ENCODE peak calls at places on chromosomes 12 and 14, in six cellular contexts. A is fibroblast of pulmonary artery, E is endothelial cell of umbilical vein, S is mammary epithelial cell, K is choroid plexus epithelial cell, Q is GM12878. U is an unnamed sample.

GRCh38 chr14:51609987-51610283 is 41.8 kb upstream of the FRMD6 start:
- DNase-seq in E (no peak), S (no peak), K (peak; percentile 86), A (peak; percentile 43), Q (no peak), U (peak; percentile 57)

GRCh38 chr12:91937033-91937432 is 208.6 kb downstream of the BTG1 start:
- DNase-seq in S (no peak), K (no peak), A (no peak), Q (no peak), E (no peak), U (no peak)

GRCh38 chr12:67442896-67443295 is 173.7 kb downstream of the CAND1 start:
- DNase-seq in Q (no peak), K (no peak), S (no peak), A (no peak), E (no peak), U (no peak)

GRCh38 chr12:76073561-76073960 is 10.9 kb downstream of the NAP1L1 start:
- DNase-seq in E (no peak), A (no peak), S (no peak), Q (no peak), K (no peak), U (no peak)

GRCh38 chr14:39491134-39491541 is 58.9 kb upstream of the FBXO33 start:
- DNase-seq in K (peak; percentile 53), A (peak; percentile 64), E (peak; percentile 24), S (no peak), Q (no peak), U (peak; percentile 66)

GRCh38 chr12:12686925-12687324 is 9.1 kb downstream of the GPR19 start:
- DNase-seq in S (no peak), Q (no peak), K (peak; percentile 76), A (peak; percentile 74), E (no peak), U (peak; percentile 71)

GRCh38 chr12:106245767-106246166 is 2.1 kb downstream of the CKAP4 start:
- DNase-seq in Q (no peak), S (no peak), E (peak; percentile 83), A (peak; percentile 82), K (peak; percentile 82), U (peak; percentile 86)

GRCh38 chr14:73740921-73741326 is 26.7 kb upstream of the PNMA1 start:
- DNase-seq in E (no peak), A (peak; percentile 60), K (peak; percentile 54), S (peak; percentile 81), Q (no peak), U (peak; percentile 76)

GRCh38 chr14:69149461-69150244 is 3.3 kb downstream of the DCAF5 start:
- DNase-seq in A (no peak), Q (no peak), K (no peak), E (peak; percentile 13), S (peak; percentile 63), U (no peak)

GRCh38 chr14:57486767-57487379 is 6.8 kb downstream of the CCDC198 start:
- DNase-seq in S (peak; percentile 32), K (peak; percentile 72), Q (no peak), E (peak; percentile 30), A (peak; percentile 58), U (peak; percentile 59)

GRCh38 chr12:497501-498160 is 37.9 kb downstream of the B4GALNT3 start:
- DNase-seq in A (no peak), K (no peak), Q (no peak), S (no peak), E (no peak), U (no peak)

GRCh38 chr12:108381793-108382436 is 42.8 kb upstream of the CMKLR1 start:
- DNase-seq in K (peak; percentile 46), S (no peak), A (peak; percentile 17), E (peak; percentile 14), Q (no peak), U (peak; percentile 6)

GRCh38 chr12:58491296-58491695 is 429.0 kb downstream of the LRIG3 start:
- DNase-seq in K (peak; percentile 47), A (peak; percentile 43), E (no peak), Q (no peak), S (peak; percentile 69), U (peak; percentile 36)

GRCh38 chr12:104122298-104122697 is 15.7 kb downstream of the NFYB start:
- DNase-seq in E (no peak), Q (no peak), A (no peak), K (no peak), S (no peak), U (no peak)

GRCh38 chr12:95492462-95492861 is 18.5 kb downstream of the METAP2 start:
- DNase-seq in A (no peak), E (no peak), S (no peak), K (no peak), Q (no peak), U (no peak)

GRCh38 chr12:19239616-19240234 is 110.2 kb downstream of the PLEKHA5 start:
- DNase-seq in E (no peak), S (no peak), Q (no peak), K (peak; percentile 79), A (peak; percentile 74), U (peak; percentile 63)

GRCh38 chr12:91556909-91557308 is 374.3 kb upstream of the DCN start:
- DNase-seq in K (no peak), Q (no peak), A (no peak), S (no peak), E (no peak), U (no peak)

GRCh38 chr14:74973003-74973614 is 17.7 kb upstream of the PGF start:
- DNase-seq in E (peak; percentile 84), S (no peak), A (peak; percentile 47), K (peak; percentile 58), Q (no peak), U (peak; percentile 66)

GRCh38 chr14:37545174-37545573 is 49.9 kb downstream of the FOXA1 start:
- DNase-seq in E (no peak), K (no peak), S (peak; percentile 5), A (no peak), Q (no peak), U (no peak)

GRCh38 chr14:68042002-68042401 is 222.4 kb downstream of the RAD51B start:
- DNase-seq in Q (no peak), E (no peak), S (no peak), A (no peak), K (no peak), U (no peak)

GRCh38 chr14:43894534-43894933 is 612.5 kb downstream of the FSCB start:
- DNase-seq in Q (no peak), S (no peak), E (no peak), K (no peak), A (peak; percentile 27), U (peak; percentile 16)

GRCh38 chr14:34218866-34219265 is 243.2 kb downstream of the SPTSSA start:
- DNase-seq in S (no peak), A (no peak), E (no peak), K (no peak), Q (no peak), U (no peak)

GRCh38 chr14:34222122-34222521 is 239.9 kb downstream of the SPTSSA start:
- DNase-seq in Q (no peak), S (no peak), K (no peak), A (no peak), E (no peak), U (no peak)

GRCh38 chr14:34220921-34221320 is 241.1 kb downstream of the SPTSSA start:
- DNase-seq in A (no peak), E (no peak), S (no peak), K (no peak), Q (peak; percentile 40), U (no peak)

GRCh38 chr14:34220311-34220710 is 241.7 kb downstream of the SPTSSA start:
- DNase-seq in S (no peak), K (no peak), Q (no peak), A (no peak), E (no peak), U (no peak)

DNA sequence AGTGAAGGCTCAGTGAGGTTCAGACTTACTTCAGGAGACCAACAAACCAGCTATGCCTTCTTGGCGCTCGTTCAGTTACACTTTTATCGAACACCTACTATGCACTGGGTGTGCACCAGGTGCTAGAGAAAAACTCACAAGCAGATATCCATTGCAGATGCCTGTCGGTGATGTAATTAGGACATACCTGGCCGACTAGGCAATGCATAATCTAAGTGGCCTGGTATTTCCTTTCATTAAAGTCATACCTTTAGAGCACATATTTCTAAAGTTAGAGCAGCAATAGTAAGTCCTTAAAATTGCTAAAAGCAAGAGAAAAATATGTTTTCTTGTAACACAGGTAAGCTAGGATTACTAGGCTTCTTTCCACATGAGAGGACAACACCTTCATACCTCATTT is 242.4 kb downstream of the SPTSSA start:
- DNase-seq in K (no peak), S (peak; percentile 56), A (no peak), E (no peak), Q (no peak), U (no peak)
- TF ChIP-seq CTCF in K (no peak), S (no peak), A (no peak), E (no peak), Q (no peak), U (no peak)

GRCh38 chr14:101824339-101824727 is 62.8 kb downstream of the PPP2R5C start:
- DNase-seq in E (peak; percentile 31), Q (no peak), S (no peak), K (no peak), A (no peak), U (no peak)
- H3K4me3 ChIP-seq in E (no peak overlapping the region), Q (peak overlapping the region; percentile 67), S (no peak overlapping the region), K (no peak overlapping the region), A (no peak overlapping the region), U (no peak overlapping the region)

GRCh38 chr12:49791156-49791555 is 37.1 kb downstream of the NCKAP5L start:
- DNase-seq in E (no peak), K (no peak), S (no peak), Q (no peak), A (no peak), U (no peak)

GRCh38 chr12:49787672-49788071 is 40.5 kb downstream of the NCKAP5L start:
- DNase-seq in Q (no peak), K (no peak), S (no peak), E (no peak), A (no peak), U (no peak)

GRCh38 chr12:49790741-49791140 is 37.5 kb downstream of the NCKAP5L start:
- DNase-seq in E (no peak), K (no peak), A (no peak), Q (no peak), S (no peak), U (no peak)

GRCh38 chr12:49791700-49792099 is 36.5 kb downstream of the NCKAP5L start:
- DNase-seq in A (no peak), Q (no peak), K (no peak), E (no peak), S (no peak), U (no peak)

GRCh38 chr12:49789992-49790391 is 38.2 kb downstream of the NCKAP5L start:
- DNase-seq in E (peak; percentile 42), S (no peak), Q (no peak), A (no peak), K (no peak), U (no peak)
- TF ChIP-seq CTCF in E (no peak), S (no peak), Q (no peak), A (no peak), K (peak; percentile 27), U (no peak)

DNA sequence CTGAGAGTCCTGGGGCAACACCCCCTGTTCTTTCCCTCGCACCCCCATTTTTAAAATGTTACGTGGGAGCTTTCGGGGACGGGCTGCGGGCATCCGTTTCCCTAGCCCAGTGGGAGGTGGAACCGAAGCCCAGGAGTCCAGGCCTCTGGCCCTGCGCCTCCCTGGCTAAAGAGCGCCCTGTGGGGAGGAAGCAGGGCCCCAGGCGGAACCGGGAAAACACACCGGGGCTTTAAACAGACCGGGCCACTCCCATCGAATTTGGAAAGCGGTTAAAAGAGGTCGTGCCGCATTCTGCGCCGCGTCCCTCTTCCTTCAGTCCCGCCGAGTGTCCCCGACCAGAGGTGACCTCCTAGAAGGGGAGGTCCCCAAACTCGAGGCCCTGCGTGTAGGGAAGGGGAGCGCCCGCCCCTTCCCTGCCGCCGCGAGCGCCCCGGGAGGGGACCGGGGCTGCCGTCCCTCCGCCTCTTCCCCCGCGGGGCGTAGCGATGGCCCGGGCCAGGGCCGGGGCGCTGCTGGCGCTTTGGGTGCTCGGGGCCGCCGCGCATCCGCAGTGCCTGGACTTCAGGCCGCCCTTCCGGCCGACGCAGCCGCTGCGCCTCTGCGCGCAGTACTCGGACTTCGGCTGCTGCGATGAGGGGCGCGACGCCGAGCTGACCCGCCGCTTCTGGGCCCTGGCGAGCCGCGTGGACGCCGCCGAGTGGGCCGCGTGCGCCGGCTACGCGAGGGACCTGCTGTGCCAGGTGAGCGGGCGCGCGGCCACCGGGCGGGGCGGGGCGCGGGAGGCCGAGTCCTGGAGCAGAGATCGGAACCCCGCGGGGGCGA is at the start of gene HHIPL1:
- DNase-seq in K (peak; percentile 46), S (no peak), E (peak; percentile 13), A (peak; percentile 50), Q (no peak), U (peak; percentile 12)
- H3K4me3 ChIP-seq in K (peak within 1 kb of the TSS; percentile 51), S (peak within 1 kb of the TSS; percentile 7), E (peak within 1 kb of the TSS; percentile 24), A (peak within 1 kb of the TSS; percentile 27), Q (no peak within 1 kb of the TSS), U (peak within 1 kb of the TSS; percentile 30)

U was measured in cardiac fibroblast.